ENCODE peak calls at places on chromosomes 1 and 21, in four cellular contexts. S is myocyte, Q is sigmoid colon, Y is NCI-H345. F is an unnamed sample.

GRCh38 chr1:236809133-236809532 is 14.0 kb downstream of the MTR start:
- DNase-seq in S (peak), Q (no peak), Y (no peak), F (no peak)

GRCh38 chr1:112722601-112723510 is 7.7 kb upstream of the PPM1J start:
- DNase-seq in S (no peak), Q (no peak), Y (no peak), F (no peak)

GRCh38 chr1:200925821-200926220 is 31.1 kb downstream of the INAVA start:
- DNase-seq in S (no peak), Q (no peak), Y (no peak), F (no peak)

GRCh38 chr1:100896481-100896982 is 642 bp downstream of the SLC30A7 start:
- DNase-seq in S (peak), Q (peak), Y (peak), F (no peak)

GRCh38 chr1:99580451-99580850 is 65.5 kb upstream of the PALMD start:
- DNase-seq in S (no peak), Q (no peak), Y (no peak), F (peak)

GRCh38 chr1:30749691-30750583 is 7.6 kb downstream of the LAPTM5 start:
- DNase-seq in S (no peak), Q (no peak), Y (no peak), F (peak)

GRCh38 chr1:184664042-184664659 is 90.5 kb downstream of the EDEM3 start:
- DNase-seq in S (peak), Q (peak), Y (peak), F (peak)

GRCh38 chr1:41361495-41362356 is 492 bp downstream of the FOXO6 start:
- DNase-seq in S (no peak), Q (no peak), Y (no peak), F (peak)

GRCh38 chr1:108661030-108661609 is at the start of gene HENMT1:
- DNase-seq in S (no peak), Q (peak), Y (peak), F (peak)

GRCh38 chr1:220227393-220227792 is 44.9 kb downstream of the RAB3GAP2 start:
- DNase-seq in S (no peak), Q (no peak), Y (peak), F (no peak)

GRCh38 chr1:93846929-93847810 is 31.8 kb downstream of the DNTTIP2 start:
- DNase-seq in S (peak), Q (peak), Y (peak), F (peak)

GRCh38 chr1:177219458-177220390 is 49.0 kb downstream of the BRINP2 start:
- DNase-seq in S (peak), Q (no peak), Y (no peak), F (no peak)

GRCh38 chr1:247360116-247360898 is 28.6 kb upstream of the ZNF496 start:
- DNase-seq in S (peak), Q (no peak), Y (no peak), F (no peak)

GRCh38 chr1:156180471-156180870 is 13.4 kb upstream of the SLC25A44 start:
- DNase-seq in S (no peak), Q (no peak), Y (no peak), F (peak)

GRCh38 chr1:57325117-57325516 is 98.7 kb downstream of the DAB1 start:
- DNase-seq in S (no peak), Q (no peak), Y (no peak), F (no peak)

GRCh38 chr1:13697738-13698137 is 2.2 kb upstream of the PRDM2 start:
- DNase-seq in S (no peak), Q (no peak), Y (no peak), F (no peak)

GRCh38 chr1:66384258-66384657 is 149.7 kb upstream of the SGIP1 start:
- DNase-seq in S (no peak), Q (no peak), Y (no peak), F (no peak)

GRCh38 chr1:46333300-46334029 is 7.1 kb upstream of the NSUN4 start:
- DNase-seq in S (peak), Q (no peak), Y (peak), F (no peak)

GRCh38 chr1:47323475-47324105 is 9.6 kb upstream of the STIL start:
- DNase-seq in S (no peak), Q (no peak), Y (no peak), F (no peak)

GRCh38 chr1:94698759-94699502 is 121.2 kb upstream of the SLC44A3 start:
- DNase-seq in S (no peak), Q (no peak), Y (no peak), F (no peak)

GRCh38 chr1:205715628-205716027 is 34.4 kb downstream of the NUCKS1 start:
- DNase-seq in S (no peak), Q (no peak), Y (no peak), F (no peak)

GRCh38 chr1:61344711-61345110 is 262.4 kb downstream of the NFIA start:
- DNase-seq in S (peak), Q (no peak), Y (no peak), F (no peak)

GRCh38 chr1:158329807-158330206 is 1.5 kb downstream of the CD1B start:
- DNase-seq in S (no peak), Q (no peak), Y (no peak), F (no peak)

GRCh38 chr21:36881223-36881622 is 85.2 kb downstream of the HLCS start:
- DNase-seq in S (peak), Q (no peak), Y (no peak), F (no peak)

GRCh38 chr1:41045740-41046139 is 24.2 kb upstream of the SLFNL1 start:
- DNase-seq in S (peak), Q (no peak), Y (no peak), F (no peak)

F was measured in posterior vena cava.